ENCODE peak calls at places on chromosomes 12 and 14, in nine cellular contexts. G is mesenchymal stem cell; C is activated effector memory CD4-positive, alpha-beta T cell treated with Interleukin-2 at 50 U/mL for 16 hours; M is left cardiac atrium; W is EL; I is mucosa of descending colon; Z is Calu3; X is astrocyte of the spinal cord; E is stimulated activated CD4-positive, alpha-beta T cell treated with anti-CD3 and anti-CD28 coated beads, Interleukin-4, amount 100 ng/mL, for 48 hours. N is an unnamed sample.
A peak's percentile ranks its signal among the peaks of the same experiment; 100 is the strongest.

GRCh38 chr14:35161231-35161630 is 38.9 kb downstream of the PRORP start:
- DNase-seq in W (peak; percentile 19), M (no peak), G (peak; percentile 59), I (no peak), C (no peak), Z (no peak), E (peak; percentile 7), X (no peak), N (no peak)

GRCh38 chr12:12333407-12333831 is 16.6 kb downstream of the MANSC1 start:
- DNase-seq in I (peak; percentile 64), X (peak; percentile 77), C (no peak), W (no peak), G (no peak), M (no peak), E (no peak), Z (peak; percentile 27), N (no peak)

GRCh38 chr14:71721791-71722190 is 210.4 kb upstream of the RGS6 start:
- DNase-seq in W (no peak), I (no peak), Z (no peak), X (no peak), E (no peak), G (no peak), C (no peak), M (no peak), N (no peak)

GRCh38 chr14:34324363-34324795 is 137.7 kb downstream of the SPTSSA start:
- DNase-seq in I (no peak), G (peak; percentile 46), W (peak; percentile 44), C (no peak), X (peak; percentile 50), E (no peak), Z (peak; percentile 43), M (no peak), N (no peak)

GRCh38 chr14:69005432-69006148 is 26.5 kb upstream of the ACTN1 start:
- DNase-seq in M (peak; percentile 86), E (peak; percentile 17), W (peak; percentile 91), G (peak; percentile 97), X (peak; percentile 93), Z (peak; percentile 71), C (no peak), I (peak; percentile 54), N (peak; percentile 48)

GRCh38 chr14:72104011-72104613 is 171.9 kb downstream of the RGS6 start:
- DNase-seq in G (no peak), I (no peak), W (peak; percentile 11), C (no peak), E (peak; percentile 23), Z (peak; percentile 44), M (no peak), X (no peak), N (no peak)

GRCh38 chr12:52730793-52731192 is 27.5 kb upstream of the KRT77 start:
- DNase-seq in E (no peak), Z (no peak), I (no peak), W (no peak), X (no peak), C (no peak), M (no peak), G (no peak), N (no peak)

GRCh38 chr12:26032719-26033241 is 74.3 kb downstream of the RASSF8 start:
- DNase-seq in X (peak; percentile 42), I (no peak), C (no peak), W (peak; percentile 23), E (no peak), M (no peak), Z (no peak), G (peak; percentile 50), N (no peak)

GRCh38 chr12:89352492-89353187 is at the start of gene DUSP6:
- DNase-seq in G (peak; percentile 99), X (peak; percentile 100), W (peak; percentile 99), M (peak; percentile 96), Z (peak; percentile 97), C (peak; percentile 80), E (peak; percentile 84), I (peak; percentile 98), N (peak; percentile 96)

GRCh38 chr12:111685322-111685810 is 390 bp downstream of the BRAP start:
- DNase-seq in W (no peak), E (no peak), G (no peak), I (no peak), X (peak; percentile 21), M (peak; percentile 28), C (no peak), Z (no peak), N (no peak)

GRCh38 chr12:102757154-102757873 is 159.7 kb downstream of the PAH start:
- DNase-seq in G (no peak), E (no peak), Z (no peak), I (no peak), M (peak; percentile 76), C (no peak), W (no peak), X (no peak), N (peak; percentile 70)

GRCh38 chr12:31002999-31003398 is 70.7 kb upstream of the DDX11 start:
- DNase-seq in Z (no peak), I (no peak), X (no peak), M (no peak), C (no peak), W (no peak), E (no peak), G (peak; percentile 80), N (no peak)

GRCh38 chr12:50537538-50537919 is 32.7 kb downstream of the DIP2B start:
- DNase-seq in M (no peak), G (peak; percentile 60), C (no peak), E (no peak), W (peak; percentile 85), Z (no peak), I (no peak), X (peak; percentile 29), N (no peak)

GRCh38 chr12:71447691-71448660 is 8.4 kb downstream of the LGR5 start:
- DNase-seq in I (no peak), M (no peak), G (peak; percentile 3), C (no peak), X (peak; percentile 69), W (no peak), Z (no peak), E (no peak), N (no peak)

GRCh38 chr12:90029317-90029716 is 320.7 kb upstream of the ATP2B1 start:
- DNase-seq in Z (no peak), E (no peak), I (no peak), M (no peak), X (no peak), C (no peak), W (no peak), G (no peak), N (no peak)

GRCh38 chr12:93379432-93380308 is 1.9 kb downstream of the NUDT4 start:
- DNase-seq in X (peak; percentile 39), M (no peak), C (no peak), I (no peak), E (no peak), G (peak; percentile 39), Z (no peak), W (peak; percentile 21), N (no peak)

GRCh38 chr14:34931206-34931605 is 51.6 kb upstream of the SRP54 start:
- DNase-seq in M (no peak), X (no peak), I (no peak), G (no peak), E (no peak), W (no peak), Z (peak; percentile 24), C (peak; percentile 2), N (no peak)

GRCh38 chr12:21939435-21939834 is 1.8 kb downstream of the ABCC9 start:
- DNase-seq in I (no peak), X (no peak), M (no peak), G (no peak), C (no peak), W (no peak), E (no peak), Z (no peak), N (no peak)

GRCh38 chr12:109393437-109394345 is 46.0 kb downstream of the MYO1H start:
- DNase-seq in X (peak; percentile 58), Z (peak; percentile 55), W (peak; percentile 49), I (no peak), G (peak; percentile 55), M (no peak), C (peak; percentile 6), E (no peak), N (no peak)

GRCh38 chr14:50714452-50715073 is 46.5 kb upstream of the SAV1 start:
- DNase-seq in E (no peak), I (no peak), M (no peak), G (peak; percentile 33), C (no peak), X (peak; percentile 43), W (peak; percentile 29), Z (peak; percentile 21), N (no peak)

GRCh38 chr12:21683115-21683514 is 25.5 kb upstream of the LDHB start:
- DNase-seq in X (no peak), I (no peak), Z (no peak), W (no peak), E (no peak), M (no peak), C (no peak), G (no peak), N (no peak)

GRCh38 chr14:20873370-20874177 is 17.6 kb upstream of the RNASE3 start:
- DNase-seq in I (peak; percentile 78), W (peak; percentile 72), G (peak; percentile 42), X (peak; percentile 55), E (peak; percentile 81), C (peak; percentile 61), Z (peak; percentile 67), M (peak; percentile 92), N (peak; percentile 94)

GRCh38 chr14:85319998-85320397 is 209.9 kb upstream of the FLRT2 start:
- DNase-seq in G (peak; percentile 64), X (peak; percentile 64), M (no peak), I (no peak), C (no peak), W (peak; percentile 49), Z (no peak), E (no peak), N (no peak)

N was measured in Right ventricle myocardium superior.